ENCODE peak calls at places on chromosome 20, in four cellular contexts. G, B, J and I are unnamed samples.

GRCh38 chr20:19887566-19888268 is 129.4 kb upstream of the NAA20 start:
- DNase-seq in G (no peak), B (no peak), J (no peak), I (no peak)

GRCh38 chr20:63735859-63736718 is at the start of gene LIME1:
- DNase-seq in G (peak; percentile 92), B (no peak), J (no peak), I (peak; percentile 76)

GRCh38 chr20:38997622-38998021 is 35.5 kb downstream of the DHX35 start:
- DNase-seq in G (no peak), B (no peak), J (no peak), I (peak; percentile 31)

GRCh38 chr20:49203011-49203410 is 14.9 kb upstream of the STAU1 start:
- DNase-seq in G (no peak), B (no peak), J (no peak), I (no peak)

GRCh38 chr20:3473944-3474343 is 3.1 kb downstream of the ATRN start:
- DNase-seq in G (no peak), B (no peak), J (no peak), I (no peak)

GRCh38 chr20:33914871-33915270 is 78.8 kb upstream of the RALY start:
- DNase-seq in G (peak; percentile 91), B (peak; percentile 84), J (peak; percentile 47), I (peak; percentile 81)

GRCh38 chr20:41927189-41927588 is 309.0 kb upstream of the CHD6 start:
- DNase-seq in G (no peak), B (no peak), J (no peak), I (no peak)

GRCh38 chr20:9103955-9104354 is 35.1 kb downstream of the PLCB4 start:
- DNase-seq in G (no peak), B (peak; percentile 84), J (no peak), I (no peak)

GRCh38 chr20:6683346-6683977 is 84.0 kb upstream of the BMP2 start:
- DNase-seq in G (no peak), B (no peak), J (no peak), I (no peak)

GRCh38 chr20:49690899-49691620 is 22.6 kb downstream of the B4GALT5 start:
- DNase-seq in G (no peak), B (peak; percentile 59), J (no peak), I (no peak)

GRCh38 chr20:53738039-53738944 is 144.7 kb upstream of the ZNF217 start:
- DNase-seq in G (peak; percentile 71), B (peak; percentile 98), J (peak; percentile 85), I (no peak)

GRCh38 chr20:21336455-21337151 is 33.5 kb downstream of the XRN2 start:
- DNase-seq in G (no peak), B (no peak), J (no peak), I (no peak)

GRCh38 chr20:766906-767305 is 1.4 kb downstream of the SLC52A3 start:
- DNase-seq in G (no peak), B (peak; percentile 15), J (no peak), I (no peak)

GRCh38 chr20:63064310-63064709 is 57.5 kb upstream of the BHLHE23 start:
- DNase-seq in G (peak; percentile 38), B (no peak), J (peak; percentile 35), I (peak; percentile 22)

GRCh38 chr20:61353261-61353995 is 101.4 kb downstream of the CDH4 start:
- DNase-seq in G (no peak), B (no peak), J (no peak), I (no peak)

GRCh38 chr20:3275966-3276365 is 37.0 kb upstream of the SLC4A11 start:
- DNase-seq in G (no peak), B (no peak), J (no peak), I (no peak)

GRCh38 chr20:41956316-41957050 is 338.3 kb upstream of the CHD6 start:
- DNase-seq in G (peak; percentile 45), B (peak; percentile 28), J (no peak), I (peak; percentile 17)

GRCh38 chr20:5722927-5723326 is 27.3 kb upstream of the SHLD1 start:
- DNase-seq in G (no peak), B (no peak), J (no peak), I (no peak)

GRCh38 chr20:10711903-10712373 is 38.1 kb upstream of the JAG1 start:
- DNase-seq in G (no peak), B (no peak), J (no peak), I (no peak)

GRCh38 chr20:52017669-52018317 is 173.8 kb downstream of the ZFP64 start:
- DNase-seq in G (no peak), B (no peak), J (no peak), I (no peak)

GRCh38 chr20:2010533-2010932 is 16.7 kb upstream of the PDYN start:
- DNase-seq in G (no peak), B (no peak), J (no peak), I (no peak)

GRCh38 chr20:41005361-41005729 is 23.3 kb upstream of the TOP1 start:
- DNase-seq in G (no peak), B (peak; percentile 99), J (peak; percentile 77), I (no peak)

GRCh38 chr20:62602550-62602949 is 39.8 kb upstream of the SLCO4A1 start:
- DNase-seq in G (no peak), B (peak; percentile 78), J (peak; percentile 71), I (peak; percentile 20)

GRCh38 chr20:35640724-35641123 is 24.0 kb downstream of the CPNE1 start:
- DNase-seq in G (no peak), B (no peak), J (no peak), I (no peak)

GRCh38 chr20:22055981-22056380 is 350.5 kb downstream of the PAX1 start:
- DNase-seq in G (no peak), B (no peak), J (no peak), I (no peak)

GRCh38 chr20:44089987-44090674 is 96.9 kb downstream of the JPH2 start:
- DNase-seq in G (peak; percentile 68), B (peak; percentile 44), J (no peak), I (no peak)

DNA sequence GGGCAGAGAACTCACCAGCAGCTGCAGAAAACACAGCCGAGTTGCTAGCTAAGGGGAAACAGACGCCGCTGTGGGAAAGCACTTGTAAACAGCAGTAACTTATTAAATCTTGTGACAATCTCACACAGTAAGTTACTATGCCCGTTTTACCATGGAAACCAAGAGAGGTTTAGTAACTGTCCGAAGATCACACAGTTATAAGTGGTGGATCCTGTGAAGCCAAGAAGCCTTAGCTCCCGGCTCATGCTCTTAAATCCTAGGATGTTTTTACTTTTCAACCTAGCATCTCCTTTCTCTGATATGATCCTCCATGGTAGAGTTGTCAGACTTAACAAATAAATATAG is 1.5 kb upstream of the SULF2 start:
- DNase-seq in G (no peak), B (no peak), J (no peak), I (no peak)
- H3K4me2 ChIP-seq in G (peak overlapping the region; percentile 98), B (peak overlapping the region; percentile 93), J (peak overlapping the region; percentile 89), I (no peak overlapping the region)

GRCh38 chr20:57508831-57509230 is 16.1 kb downstream of the CTCFL start:
- DNase-seq in G (no peak), B (no peak), J (no peak), I (no peak)
- H3K4me1 ChIP-seq in G (no peaks in the 10 kb centered on the region), B (peaks cover 5% of the 10 kb centered on the region), J (no peaks in the 10 kb centered on the region), I (no peaks in the 10 kb centered on the region)

GRCh38 chr20:32068174-32068573 is 16.1 kb downstream of the HCK start:
- DNase-seq in G (no peak), B (no peak), J (no peak), I (no peak)

GRCh38 chr20:32070690-32071213 is 18.7 kb downstream of the HCK start:
- DNase-seq in G (no peak), B (no peak), J (no peak), I (no peak)

GRCh38 chr20:32064667-32065066 is 12.6 kb downstream of the HCK start:
- DNase-seq in G (no peak), B (no peak), J (no peak), I (no peak)

GRCh38 chr20:32070282-32070681 is 18.2 kb downstream of the HCK start:
- DNase-seq in G (no peak), B (no peak), J (no peak), I (no peak)

DNA sequence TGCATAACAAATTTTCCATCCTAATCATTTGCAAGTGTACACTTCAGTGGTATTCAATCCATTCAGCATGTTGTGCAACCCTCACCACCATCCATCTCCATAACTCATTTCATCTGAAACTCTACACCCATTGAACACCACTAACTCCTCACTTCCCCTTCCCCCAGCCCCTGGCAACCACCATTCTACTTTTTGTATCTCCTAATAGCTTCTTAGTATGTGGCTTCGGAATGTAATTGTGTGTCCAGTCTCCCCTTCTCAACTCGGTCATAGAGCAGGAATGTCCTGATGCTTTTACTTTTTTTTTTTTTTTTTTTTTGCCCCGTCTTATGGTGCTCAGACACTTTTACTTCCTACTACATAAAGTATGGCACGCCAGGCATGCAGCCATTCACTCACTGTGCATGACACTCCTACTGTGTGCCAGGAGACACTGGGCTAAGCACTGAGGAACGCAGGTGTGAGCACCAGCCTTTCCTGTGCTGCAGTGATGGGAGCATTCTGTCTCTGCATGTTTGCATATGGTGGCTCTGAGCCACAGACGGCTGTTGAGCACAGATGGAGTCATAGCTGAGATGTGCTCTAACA is 15.3 kb downstream of the HCK start:
- DNase-seq in G (no peak), B (peak; percentile 24), J (peak; percentile 55), I (no peak)
- TF ChIP-seq EZH2 in G (no peak), B (no peak), J (no peak), I (no peak)

GRCh38 chr20:47456952-47457724 is 44.5 kb upstream of the NCOA3 start:
- DNase-seq in G (no peak), B (peak; percentile 87), J (no peak), I (no peak)
- H3K4me2 ChIP-seq in G (no peak overlapping the region), B (peak overlapping the region; percentile 19), J (peak overlapping the region; percentile 35), I (no peak overlapping the region)